ENCODE peak calls at places on chromosomes 13 and 19, in nine cellular contexts. T is CD4-positive, alpha-beta T cell; X is heart right ventricle; P is sigmoid colon; F is HCT116; I is IMR-90; S is activated B cell treated with CpG ODN at 0.5 μM for 24 hours; E is endothelial cell; M is Calu3. C is an unnamed sample.

GRCh38 chr19:39110263-39110967 is 15.2 kb upstream of the PAK4 start:
- DNase-seq in T (peak), X (peak), P (peak), F (peak), I (no peak), S (peak), E (peak), M (peak), C (peak)

GRCh38 chr13:20482818-20483217 is 42.8 kb downstream of the CRYL1 start:
- DNase-seq in T (no peak), X (no peak), P (no peak), F (no peak), I (no peak), S (no peak), E (no peak), M (no peak), C (no peak)

GRCh38 chr19:29454109-29454508 is 71.7 kb upstream of the VSTM2B start:
- DNase-seq in T (no peak), X (no peak), P (no peak), F (no peak), I (no peak), S (no peak), E (no peak), M (no peak), C (no peak)

GRCh38 chr13:90201198-90201597 is 1146.3 kb upstream of the MIR17HG start:
- DNase-seq in T (no peak), X (no peak), P (no peak), F (no peak), I (no peak), S (no peak), E (no peak), M (no peak), C (no peak)

GRCh38 chr13:35888327-35888940 is 242.7 kb downstream of the DCLK1 start:
- DNase-seq in T (no peak), X (no peak), P (no peak), F (no peak), I (peak), S (no peak), E (no peak), M (no peak), C (no peak)

GRCh38 chr13:36520111-36520510 is 87.8 kb downstream of the CCNA1 start:
- DNase-seq in T (no peak), X (no peak), P (no peak), F (no peak), I (no peak), S (no peak), E (no peak), M (no peak), C (no peak)

GRCh38 chr13:35139591-35139990 is 197.5 kb downstream of the NBEA start:
- DNase-seq in T (no peak), X (no peak), P (no peak), F (no peak), I (peak), S (no peak), E (no peak), M (no peak), C (no peak)

GRCh38 chr13:59874973-59875372 is 288.8 kb downstream of the DIAPH3 start:
- DNase-seq in T (no peak), X (no peak), P (no peak), F (no peak), I (no peak), S (no peak), E (no peak), M (no peak), C (no peak)

GRCh38 chr13:25372275-25373081 is 704 bp downstream of the ATP8A2 start:
- DNase-seq in T (no peak), X (no peak), P (no peak), F (no peak), I (no peak), S (no peak), E (no peak), M (no peak), C (no peak)
- TF ChIP-seq CTCF in T (no peak), X (no peak), P (no peak), F (no peak), I (no peak), S (no peak), E (no peak), M (no peak), C (no peak)

GRCh38 chr19:55339225-55340143 is at the start of gene KMT5C:
- DNase-seq in T (peak), X (peak), P (peak), F (peak), I (peak), S (peak), E (peak), M (peak), C (peak)

GRCh38 chr19:55341191-55342043 is 1.7 kb downstream of the KMT5C start:
- DNase-seq in T (peak), X (peak), P (peak), F (peak), I (peak), S (no peak), E (peak), M (peak), C (no peak)

GRCh38 chr19:55342044-55342531 is 2.4 kb downstream of the KMT5C start:
- DNase-seq in T (no peak), X (no peak), P (no peak), F (no peak), I (no peak), S (no peak), E (no peak), M (no peak), C (no peak)

GRCh38 chr19:55340144-55340783 is 588 bp downstream of the KMT5C start:
- DNase-seq in T (no peak), X (no peak), P (no peak), F (no peak), I (no peak), S (no peak), E (no peak), M (no peak), C (peak)

GRCh38 chr19:55340784-55341147 is 1.1 kb downstream of the KMT5C start:
- DNase-seq in T (no peak), X (no peak), P (no peak), F (no peak), I (no peak), S (no peak), E (peak), M (peak), C (no peak)
- TF ChIP-seq CTCF in T (no peak), X (no peak), P (no peak), F (peak), I (peak), S (no peak), E (no peak), M (no peak), C (no peak)

GRCh38 chr19:8097198-8097597 is 44.6 kb downstream of the CCL25 start:
- DNase-seq in T (no peak), X (no peak), P (no peak), F (no peak), I (no peak), S (no peak), E (no peak), M (no peak), C (no peak)

GRCh38 chr19:8094336-8094735 is 41.8 kb downstream of the CCL25 start:
- DNase-seq in T (no peak), X (no peak), P (no peak), F (no peak), I (no peak), S (no peak), E (no peak), M (no peak), C (no peak)

GRCh38 chr19:8097681-8098567 is 45.4 kb downstream of the CCL25 start:
- DNase-seq in T (no peak), X (no peak), P (no peak), F (no peak), I (no peak), S (no peak), E (no peak), M (peak), C (no peak)

GRCh38 chr19:8095354-8095886 is 42.9 kb downstream of the CCL25 start:
- DNase-seq in T (no peak), X (no peak), P (no peak), F (no peak), I (no peak), S (no peak), E (no peak), M (no peak), C (no peak)

GRCh38 chr19:8096071-8096470 is 43.5 kb downstream of the CCL25 start:
- DNase-seq in T (no peak), X (no peak), P (no peak), F (no peak), I (no peak), S (no peak), E (no peak), M (no peak), C (no peak)
- TF ChIP-seq CTCF in T (no peak), X (no peak), P (no peak), F (peak), I (no peak), S (no peak), E (peak), M (no peak), C (no peak)

GRCh38 chr19:33784432-33784831 is 12.2 kb upstream of the KCTD15 start:
- DNase-seq in T (no peak), X (no peak), P (no peak), F (no peak), I (peak), S (no peak), E (no peak), M (no peak), C (no peak)

GRCh38 chr19:33785795-33786194 is 10.9 kb upstream of the KCTD15 start:
- DNase-seq in T (no peak), X (no peak), P (no peak), F (no peak), I (peak), S (no peak), E (no peak), M (no peak), C (no peak)

GRCh38 chr19:33794578-33795369 is 1.9 kb upstream of the KCTD15 start:
- DNase-seq in T (no peak), X (peak), P (no peak), F (no peak), I (no peak), S (no peak), E (peak), M (no peak), C (no peak)

GRCh38 chr19:33788676-33789075 is 8.0 kb upstream of the KCTD15 start:
- DNase-seq in T (no peak), X (no peak), P (no peak), F (no peak), I (no peak), S (no peak), E (no peak), M (no peak), C (no peak)

DNA sequence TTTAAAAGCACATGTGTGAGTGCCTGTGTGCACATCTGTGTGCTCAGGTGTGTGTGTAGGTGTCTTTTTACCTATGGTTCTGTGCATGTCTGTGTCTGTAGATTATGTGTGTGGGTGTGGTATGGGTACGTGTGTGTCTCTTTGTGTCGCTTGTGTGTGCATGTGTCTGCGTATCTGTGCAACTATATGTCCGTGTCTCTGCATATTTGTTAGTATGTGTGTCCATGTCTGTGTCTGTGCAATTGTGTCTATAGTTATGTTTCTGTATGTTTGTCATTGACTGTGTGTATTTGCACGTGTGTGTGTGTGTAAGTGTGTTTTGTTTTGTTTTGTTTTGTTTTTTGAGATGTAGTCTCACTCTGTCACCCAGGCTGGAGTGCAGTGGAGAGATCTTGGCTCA is 7.3 kb upstream of the KCTD15 start:
- DNase-seq in T (no peak), X (no peak), P (no peak), F (no peak), I (no peak), S (no peak), E (no peak), M (no peak), C (no peak)
- TF ChIP-seq CTCF in T (no peak), X (no peak), P (no peak), F (no peak), I (no peak), S (no peak), E (no peak), M (no peak), C (no peak)

GRCh38 chr19:18647371-18647767 is 10.5 kb downstream of the KLHL26 start:
- DNase-seq in T (no peak), X (no peak), P (no peak), F (no peak), I (no peak), S (no peak), E (no peak), M (no peak), C (no peak)

GRCh38 chr19:18645035-18645511 is 8.2 kb downstream of the KLHL26 start:
- DNase-seq in T (no peak), X (no peak), P (no peak), F (no peak), I (no peak), S (no peak), E (no peak), M (no peak), C (no peak)

GRCh38 chr19:18647807-18648206 is 11.0 kb downstream of the KLHL26 start:
- DNase-seq in T (no peak), X (no peak), P (no peak), F (no peak), I (no peak), S (no peak), E (no peak), M (no peak), C (no peak)

GRCh38 chr19:18646535-18647370 is 9.9 kb downstream of the KLHL26 start:
- DNase-seq in T (no peak), X (no peak), P (no peak), F (no peak), I (no peak), S (no peak), E (no peak), M (no peak), C (no peak)

GRCh38 chr19:18644144-18645034 is 7.6 kb downstream of the KLHL26 start:
- DNase-seq in T (no peak), X (no peak), P (no peak), F (no peak), I (no peak), S (no peak), E (no peak), M (no peak), C (peak)
- TF ChIP-seq CTCF in T (no peak), X (no peak), P (no peak), F (peak), I (no peak), S (no peak), E (no peak), M (no peak), C (peak)

C was measured in CD14-positive monocyte.